ENCODE peak calls at places on chromosome 4, in seven cellular contexts. N, L, A, I, T, P and M are unnamed samples.

GRCh38 chr4:142354794-142355416 is 491.2 kb downstream of the INPP4B start:
- DNase-seq in N (no peak), L (no peak), A (no peak), I (no peak), T (no peak), P (no peak), M (no peak)

GRCh38 chr4:82787342-82787741 is 11.3 kb downstream of the SCD5 start:
- DNase-seq in N (no peak), L (no peak), A (no peak), I (no peak), T (no peak), P (no peak), M (no peak)

GRCh38 chr4:13484749-13485345 is 707 bp upstream of the RAB28 start:
- DNase-seq in N (no peak), L (no peak), A (no peak), I (no peak), T (no peak), P (no peak), M (no peak)

GRCh38 chr4:78661923-78662521 is 110.5 kb downstream of the ANXA3 start:
- DNase-seq in N (no peak), L (no peak), A (no peak), I (no peak), T (no peak), P (no peak), M (no peak)

GRCh38 chr4:8568068-8568668 is 12.0 kb upstream of the GPR78 start:
- DNase-seq in N (no peak), L (no peak), A (no peak), I (no peak), T (no peak), P (no peak), M (no peak)

GRCh38 chr4:66572949-66573348 is 902.7 kb upstream of the EPHA5 start:
- DNase-seq in N (no peak), L (no peak), A (no peak), I (no peak), T (no peak), P (no peak), M (no peak)

GRCh38 chr4:65089666-65090065 is 580.6 kb downstream of the EPHA5 start:
- DNase-seq in N (no peak), L (no peak), A (no peak), I (no peak), T (no peak), P (no peak), M (no peak)

GRCh38 chr4:159823743-159824142 is 720.9 kb downstream of the RAPGEF2 start:
- DNase-seq in N (no peak), L (no peak), A (no peak), I (no peak), T (no peak), P (no peak), M (no peak)

GRCh38 chr4:9811796-9812195 is 30.4 kb downstream of the DRD5 start:
- DNase-seq in N (no peak), L (no peak), A (no peak), I (no peak), T (no peak), P (no peak), M (no peak)

GRCh38 chr4:35166437-35166836 is 1077.9 kb downstream of the ARAP2 start:
- DNase-seq in N (no peak), L (no peak), A (no peak), I (no peak), T (no peak), P (no peak), M (no peak)

GRCh38 chr4:146334862-146335449 is 120.6 kb downstream of the REELD1 start:
- DNase-seq in N (no peak), L (no peak), A (no peak), I (no peak), T (no peak), P (no peak), M (no peak)

GRCh38 chr4:25865586-25865985 is 2.8 kb upstream of the SEL1L3 start:
- DNase-seq in N (peak; percentile 65), L (no peak), A (no peak), I (no peak), T (no peak), P (no peak), M (no peak)

GRCh38 chr4:158970786-158971185 is 132.1 kb upstream of the RAPGEF2 start:
- DNase-seq in N (no peak), L (no peak), A (no peak), I (no peak), T (no peak), P (no peak), M (no peak)

GRCh38 chr4:128357286-128357685 is 69.7 kb upstream of the PGRMC2 start:
- DNase-seq in N (no peak), L (no peak), A (no peak), I (no peak), T (no peak), P (no peak), M (no peak)

GRCh38 chr4:89109841-89110540 is 1.3 kb upstream of the TIGD2 start:
- DNase-seq in N (no peak), L (no peak), A (no peak), I (no peak), T (no peak), P (peak; percentile 57), M (no peak)

GRCh38 chr4:85147481-85148076 is 181.1 kb upstream of the WDFY3 start:
- DNase-seq in N (peak; percentile 46), L (no peak), A (no peak), I (no peak), T (peak; percentile 80), P (peak; percentile 17), M (peak; percentile 30)

GRCh38 chr4:6851962-6852361 is 57.7 kb upstream of the TBC1D14 start:
- DNase-seq in N (no peak), L (no peak), A (no peak), I (no peak), T (no peak), P (no peak), M (no peak)

GRCh38 chr4:119081943-119082342 is 53.7 kb upstream of the MYOZ2 start:
- DNase-seq in N (no peak), L (no peak), A (no peak), I (no peak), T (no peak), P (no peak), M (no peak)

GRCh38 chr4:119081542-119081859 is 54.1 kb upstream of the MYOZ2 start:
- DNase-seq in N (no peak), L (no peak), A (no peak), I (no peak), T (no peak), P (no peak), M (no peak)

GRCh38 chr4:119082661-119083060 is 53.0 kb upstream of the MYOZ2 start:
- DNase-seq in N (no peak), L (no peak), A (no peak), I (no peak), T (no peak), P (no peak), M (no peak)

GRCh38 chr4:119087121-119087520 is 48.5 kb upstream of the MYOZ2 start:
- DNase-seq in N (no peak), L (no peak), A (no peak), I (no peak), T (no peak), P (no peak), M (no peak)

DNA sequence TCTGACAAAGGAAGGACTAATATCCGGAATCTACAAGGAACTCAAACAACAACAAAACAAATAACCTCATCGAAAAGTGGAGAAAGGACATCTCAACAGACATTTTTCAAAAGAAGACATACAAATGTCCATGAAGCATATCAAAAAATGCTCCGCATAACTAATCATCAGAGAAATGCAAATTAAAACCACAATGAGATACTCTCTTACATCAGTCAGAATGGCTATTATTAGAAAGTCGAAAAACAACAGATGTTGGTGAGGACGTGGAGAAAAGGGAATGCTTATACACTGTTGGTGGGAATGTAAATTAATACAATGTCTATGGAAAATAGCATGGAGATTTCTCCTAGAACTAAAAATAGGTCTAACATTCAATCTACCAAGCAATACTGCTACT is 51.1 kb upstream of the MYOZ2 start:
- DNase-seq in N (no peak), L (no peak), A (no peak), I (no peak), T (no peak), P (no peak), M (no peak)
- H3K27ac ChIP-seq in N (no peak overlapping the region), L (no peak overlapping the region), A (no peak overlapping the region), I (no peak overlapping the region), T (no peak overlapping the region), P (no peak overlapping the region), M (no peak overlapping the region)

GRCh38 chr4:140756292-140757219 is at the start of gene TBC1D9:
- DNase-seq in N (peak; percentile 79), L (peak; percentile 83), A (no peak), I (no peak), T (peak; percentile 86), P (peak; percentile 91), M (peak; percentile 13)
- H3K27ac ChIP-seq in N (peak within 1 kb of the TSS; percentile 95), L (peak within 1 kb of the TSS; percentile 81), A (no peak within 1 kb of the TSS), I (no peak within 1 kb of the TSS), T (peak within 1 kb of the TSS; percentile 98), P (peak within 1 kb of the TSS; percentile 96), M (peak within 1 kb of the TSS; percentile 85)

GRCh38 chr4:92303621-92304027 is at the start of gene GRID2:
- DNase-seq in N (no peak), L (no peak), A (no peak), I (no peak), T (no peak), P (no peak), M (peak; percentile 72)

GRCh38 chr4:92304636-92305035 is 870 bp downstream of the GRID2 start:
- DNase-seq in N (no peak), L (no peak), A (no peak), I (no peak), T (no peak), P (no peak), M (no peak)

GRCh38 chr4:92305878-92306520 is 2.2 kb downstream of the GRID2 start:
- DNase-seq in N (no peak), L (no peak), A (no peak), I (no peak), T (no peak), P (no peak), M (no peak)

GRCh38 chr4:92305148-92305877 is 1.5 kb downstream of the GRID2 start:
- DNase-seq in N (peak; percentile 43), L (peak; percentile 70), A (no peak), I (no peak), T (no peak), P (peak; percentile 80), M (peak; percentile 84)

DNA sequence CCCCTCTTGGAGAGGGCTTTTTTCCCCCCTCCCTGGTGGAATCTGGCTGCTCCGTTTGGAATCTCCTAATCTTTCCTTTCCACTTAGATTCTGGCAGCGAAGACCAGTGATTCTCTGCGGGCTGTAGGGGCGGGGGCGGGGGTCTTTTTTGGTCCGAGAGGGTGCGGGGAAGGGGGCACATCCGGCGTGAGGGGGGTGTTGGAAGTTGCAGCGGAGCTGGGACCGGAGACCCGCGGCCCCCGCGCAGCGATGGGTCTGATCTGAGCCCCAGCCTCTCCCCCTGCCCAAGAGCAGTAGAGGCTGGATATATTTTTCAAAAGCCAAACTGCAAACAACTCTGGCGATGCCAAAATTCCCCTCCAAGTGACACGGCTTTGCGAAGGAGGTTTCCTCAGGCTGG is 307 bp downstream of the GRID2 start:
- DNase-seq in N (no peak), L (no peak), A (no peak), I (no peak), T (no peak), P (no peak), M (no peak)
- H3K27ac ChIP-seq in N (no peak overlapping the region), L (no peak overlapping the region), A (no peak overlapping the region), I (no peak overlapping the region), T (no peak overlapping the region), P (no peak overlapping the region), M (peak overlapping the region; percentile 97)

DNA sequence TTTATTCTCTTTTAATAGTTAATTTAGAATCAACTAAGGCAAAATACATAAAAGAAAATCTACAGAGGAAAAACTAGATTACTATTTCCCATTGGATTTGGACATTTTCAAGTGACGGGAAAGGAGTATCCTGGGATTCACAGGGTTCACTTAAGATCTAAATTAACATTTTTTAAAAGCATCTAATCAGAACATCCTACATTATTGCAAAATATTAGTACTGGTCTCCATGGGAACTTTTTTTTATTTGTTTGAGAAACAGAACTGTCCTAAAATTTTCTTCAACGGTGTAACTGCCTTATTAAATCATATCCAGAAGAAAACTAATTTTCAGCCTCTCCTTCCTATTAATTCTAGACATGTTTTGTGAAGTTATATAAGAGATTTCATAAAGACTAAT is 69.7 kb downstream of the METTL14 start:
- DNase-seq in N (no peak), L (no peak), A (no peak), I (no peak), T (no peak), P (no peak), M (no peak)
- H3K27ac ChIP-seq in N (peak overlapping the region; percentile 67), L (peak overlapping the region; percentile 81), A (no peak overlapping the region), I (no peak overlapping the region), T (peak overlapping the region; percentile 83), P (no peak overlapping the region), M (no peak overlapping the region)